ENCODE peak calls at places on chromosome 1, in ten cellular contexts. G is PC-9, R is fibroblast of lung, A is neural progenitor cell, I is mesenchymal stem cell, S is GM23338, L is A549, K is OCI-LY7, M is GM23248, B is hepatocyte. F is an unnamed sample.

GRCh38 chr1:66533804-66534745 is at the start of gene SGIP1:
- DNase-seq in G (no peak), R (peak), A (peak), I (peak), S (peak), L (no peak), K (no peak), M (peak), B (peak), F (no peak)

GRCh38 chr1:102970496-102971078 is 137.7 kb downstream of the COL11A1 start:
- DNase-seq in G (peak), R (peak), A (peak), I (peak), S (peak), L (peak), K (peak), M (peak), B (peak), F (no peak)

GRCh38 chr1:70966018-70966638 is 81.5 kb downstream of the PTGER3 start:
- DNase-seq in G (no peak), R (peak), A (no peak), I (peak), S (peak), L (peak), K (peak), M (peak), B (no peak), F (no peak)

GRCh38 chr1:10540277-10541005 is 65.7 kb downstream of the PEX14 start:
- DNase-seq in G (no peak), R (peak), A (no peak), I (no peak), S (no peak), L (no peak), K (no peak), M (peak), B (no peak), F (no peak)

GRCh38 chr1:206608108-206608698 is 4.1 kb downstream of the EIF2D start:
- DNase-seq in G (peak), R (peak), A (peak), I (peak), S (peak), L (peak), K (peak), M (peak), B (peak), F (no peak)

GRCh38 chr1:162561616-162562451 is at the start of gene UAP1:
- DNase-seq in G (no peak), R (no peak), A (no peak), I (no peak), S (peak), L (no peak), K (peak), M (peak), B (no peak), F (no peak)

GRCh38 chr1:47574451-47575165 is 136.8 kb downstream of the FOXD2 start:
- DNase-seq in G (no peak), R (no peak), A (no peak), I (no peak), S (no peak), L (no peak), K (no peak), M (no peak), B (no peak), F (no peak)

GRCh38 chr1:206556748-206557635 is 49.7 kb downstream of the RASSF5 start:
- DNase-seq in G (peak), R (peak), A (peak), I (peak), S (peak), L (peak), K (peak), M (peak), B (peak), F (no peak)

DNA sequence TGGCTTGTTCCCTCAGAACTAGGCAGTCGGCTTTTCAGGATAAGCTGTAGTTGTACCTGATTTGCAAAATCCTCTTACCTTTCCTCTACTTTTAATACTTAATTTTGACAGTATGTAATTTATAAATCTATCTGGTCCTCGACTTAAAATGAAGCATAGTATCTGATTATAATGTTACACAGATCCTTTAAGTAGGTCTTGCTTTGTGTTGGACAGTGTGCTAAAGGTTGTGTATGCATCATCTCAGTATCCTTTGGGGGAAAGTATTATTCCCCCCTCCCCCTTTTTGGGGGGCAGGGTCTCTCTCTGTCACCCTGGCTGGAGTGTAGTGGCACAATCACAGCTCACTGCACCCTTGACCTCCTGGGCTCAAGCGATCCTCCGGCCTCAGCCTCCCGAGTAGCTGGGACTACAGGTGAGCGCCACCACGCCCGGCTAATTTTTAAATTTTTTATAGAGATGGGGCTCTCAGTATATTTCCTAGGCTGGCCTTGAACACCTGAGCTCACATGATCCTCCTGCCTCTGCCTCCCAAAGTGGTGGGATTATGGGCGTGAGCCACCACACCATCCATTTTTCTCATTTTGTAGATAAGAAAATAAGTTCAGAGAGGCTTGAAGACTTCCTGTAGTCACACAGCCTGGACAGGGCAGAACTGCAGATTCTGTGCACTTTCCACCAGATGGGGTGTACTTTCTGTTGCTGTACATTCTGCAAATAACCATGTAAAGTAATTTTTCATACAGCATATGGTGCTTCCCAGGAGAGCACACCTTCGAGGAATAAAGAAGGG is 791 bp upstream of the STX6 start:
- DNase-seq in G (no peak), R (no peak), A (no peak), I (no peak), S (no peak), L (no peak), K (no peak), M (no peak), B (no peak), F (no peak)
- H3K4me2 ChIP-seq in G (peak), R (peak), A (peak), I (peak), S (peak), L (peak), K (peak), M (peak), B (peak), F (peak)

DNA sequence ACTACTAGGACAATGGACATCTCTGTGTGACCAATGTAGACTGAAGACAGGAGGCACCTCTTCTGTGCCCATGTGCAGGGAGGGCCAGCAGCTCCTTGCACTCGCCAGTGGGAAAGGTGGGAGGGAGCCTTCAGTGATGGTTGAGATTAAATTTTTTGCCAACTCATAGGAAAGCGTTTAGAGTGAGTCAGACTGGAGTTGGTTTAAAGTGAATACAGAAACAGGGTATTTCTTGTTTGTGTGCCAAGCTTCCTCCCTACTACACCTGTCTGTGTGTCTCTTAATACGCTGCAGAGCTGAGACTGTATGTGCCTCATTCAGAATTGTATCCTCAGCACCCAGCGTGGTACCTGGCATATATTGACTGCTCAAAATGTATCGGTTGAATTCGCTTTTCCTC is 13.5 kb upstream of the COL16A1 start:
- DNase-seq in G (no peak), R (no peak), A (no peak), I (no peak), S (no peak), L (no peak), K (no peak), M (peak), B (no peak), F (no peak)
- H3K4me3 ChIP-seq in G (no peak), R (no peak), A (no peak), I (no peak), S (no peak), L (no peak), K (no peak), M (no peak), B (no peak), F (no peak)

GRCh38 chr1:167602840-167603239 is 27.2 kb upstream of the RCSD1 start:
- DNase-seq in G (no peak), R (no peak), A (no peak), I (no peak), S (no peak), L (no peak), K (no peak), M (no peak), B (no peak), F (no peak)
- H3K4me2 ChIP-seq in G (no peak), R (no peak), A (no peak), I (no peak), S (no peak), L (no peak), K (peak), M (no peak), B (no peak), F (no peak)

GRCh38 chr1:147287133-147287865 is 44.8 kb downstream of the CHD1L start:
- DNase-seq in G (no peak), R (peak), A (no peak), I (peak), S (no peak), L (no peak), K (no peak), M (peak), B (no peak), F (no peak)

GRCh38 chr1:147292635-147293251 is 50.3 kb downstream of the CHD1L start:
- DNase-seq in G (no peak), R (peak), A (no peak), I (peak), S (no peak), L (peak), K (no peak), M (peak), B (no peak), F (no peak)

GRCh38 chr1:147292012-147292411 is 49.5 kb downstream of the CHD1L start:
- DNase-seq in G (no peak), R (peak), A (no peak), I (peak), S (no peak), L (no peak), K (no peak), M (peak), B (no peak), F (no peak)
- H3K4me3 ChIP-seq in G (no peak), R (no peak), A (no peak), I (peak), S (no peak), L (no peak), K (no peak), M (peak), B (no peak), F (no peak)

GRCh38 chr1:201506092-201506491 is 831 bp downstream of the CSRP1 start:
- DNase-seq in G (no peak), R (no peak), A (no peak), I (no peak), S (no peak), L (no peak), K (no peak), M (peak), B (no peak), F (no peak)

GRCh38 chr1:201506573-201507567 is at the start of gene CSRP1:
- DNase-seq in G (peak), R (peak), A (peak), I (peak), S (peak), L (peak), K (peak), M (peak), B (peak), F (no peak)

GRCh38 chr1:201504179-201504631 is 2.7 kb downstream of the CSRP1 start:
- DNase-seq in G (no peak), R (peak), A (no peak), I (peak), S (no peak), L (no peak), K (no peak), M (peak), B (no peak), F (no peak)

GRCh38 chr1:201504799-201505504 is 2.0 kb downstream of the CSRP1 start:
- DNase-seq in G (no peak), R (no peak), A (no peak), I (no peak), S (no peak), L (no peak), K (peak), M (no peak), B (peak), F (no peak)

GRCh38 chr1:201505505-201505893 is 1.4 kb downstream of the CSRP1 start:
- DNase-seq in G (peak), R (peak), A (peak), I (peak), S (no peak), L (peak), K (no peak), M (peak), B (no peak), F (no peak)
- H3K4me2 ChIP-seq in G (peak), R (peak), A (peak), I (no peak), S (no peak), L (peak), K (peak), M (peak), B (peak), F (peak)

DNA sequence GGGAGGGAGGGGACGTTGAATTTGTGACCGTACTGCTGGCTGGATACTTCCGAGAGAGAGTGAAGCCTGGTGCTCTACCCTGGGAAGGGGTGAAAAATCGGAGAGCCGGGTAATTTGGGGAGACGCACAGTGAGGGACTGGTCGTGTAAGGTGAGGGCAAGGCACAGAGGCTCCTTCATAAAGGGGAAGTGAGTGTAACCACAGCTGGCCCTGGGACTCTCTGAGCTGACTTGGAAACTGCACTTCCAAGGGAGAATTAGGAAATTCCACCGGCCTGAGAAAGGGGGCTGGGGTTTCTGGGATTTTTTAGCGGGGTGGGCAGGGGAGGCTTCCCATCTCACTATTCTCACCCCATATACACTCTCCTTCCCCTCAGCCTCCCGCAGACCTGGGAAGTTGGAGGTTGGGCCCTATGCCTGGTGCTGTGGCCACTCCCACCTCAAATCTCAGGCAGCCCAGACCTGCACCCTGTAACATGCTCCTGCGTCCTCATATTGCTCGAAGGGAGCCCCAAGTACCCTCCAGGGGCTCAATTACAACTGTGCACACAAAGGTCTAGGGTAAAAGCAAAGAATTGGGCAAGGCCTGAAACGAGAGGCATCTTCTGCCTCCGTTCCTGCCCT is 88.2 kb upstream of the IPO9 start:
- DNase-seq in G (no peak), R (no peak), A (peak), I (no peak), S (peak), L (no peak), K (peak), M (peak), B (no peak), F (no peak)
- H3K4me3 ChIP-seq in G (peak), R (peak), A (peak), I (peak), S (peak), L (no peak), K (peak), M (peak), B (peak), F (peak)

GRCh38 chr1:183106746-183107145 is 79.3 kb upstream of the LAMC2 start:
- DNase-seq in G (no peak), R (peak), A (no peak), I (peak), S (no peak), L (no peak), K (no peak), M (peak), B (no peak), F (no peak)

GRCh38 chr1:183103577-183103976 is 80.4 kb downstream of the LAMC1 start:
- DNase-seq in G (no peak), R (no peak), A (no peak), I (no peak), S (no peak), L (no peak), K (no peak), M (no peak), B (no peak), F (no peak)

GRCh38 chr1:183105449-183105848 is 80.6 kb upstream of the LAMC2 start:
- DNase-seq in G (no peak), R (peak), A (no peak), I (peak), S (no peak), L (no peak), K (no peak), M (peak), B (no peak), F (no peak)

GRCh38 chr1:183103141-183103540 is 79.9 kb downstream of the LAMC1 start:
- DNase-seq in G (no peak), R (no peak), A (no peak), I (no peak), S (peak), L (no peak), K (no peak), M (no peak), B (no peak), F (no peak)

GRCh38 chr1:183106166-183106565 is 79.9 kb upstream of the LAMC2 start:
- DNase-seq in G (no peak), R (peak), A (no peak), I (peak), S (no peak), L (no peak), K (no peak), M (no peak), B (no peak), F (no peak)
- H3K4me2 ChIP-seq in G (no peak), R (peak), A (no peak), I (no peak), S (no peak), L (no peak), K (no peak), M (no peak), B (no peak), F (no peak)